ENCODE peak calls at places on chromosomes 4 and X, in four cellular contexts. One of them, this sample, is unnamed.

GRCh38 chr4:8904666-8905065 is 33.0 kb upstream of the HMX1 start:
- DNase-seq in GM23338: no peak
- DNase-seq in hepatocyte: no peak
- DNase-seq in HCT116: no peak
- DNase-seq in this sample: no peak

GRCh38 chr4:96390404-96390803 is 550.5 kb downstream of the PDHA2 start:
- DNase-seq in GM23338: no peak
- DNase-seq in hepatocyte: no peak
- DNase-seq in HCT116: no peak
- DNase-seq in this sample: no peak

GRCh38 chr4:189374176-189374575 is 566.5 kb upstream of the FRG1 start:
- DNase-seq in GM23338: no peak
- DNase-seq in hepatocyte: no peak
- DNase-seq in HCT116: no peak
- DNase-seq in this sample: no peak

GRCh38 chr4:1802151-1802715 is 9.1 kb downstream of the FGFR3 start:
- DNase-seq in GM23338: no peak
- DNase-seq in hepatocyte: no peak
- DNase-seq in HCT116: no peak
- DNase-seq in this sample: no peak

GRCh38 chr4:54107951-54108740 is 8.2 kb downstream of the GSX2 start:
- DNase-seq in GM23338: peak; percentile 64
- DNase-seq in hepatocyte: no peak
- DNase-seq in HCT116: no peak
- DNase-seq in this sample: no peak

GRCh38 chr4:168765726-168766125 is 244.3 kb downstream of the CBR4 start:
- DNase-seq in GM23338: no peak
- DNase-seq in hepatocyte: no peak
- DNase-seq in HCT116: no peak
- DNase-seq in this sample: no peak

GRCh38 chr4:182307746-182308145 is 64.5 kb downstream of the TENM3 start:
- DNase-seq in GM23338: no peak
- DNase-seq in hepatocyte: peak; percentile 44
- DNase-seq in HCT116: peak; percentile 21
- DNase-seq in this sample: no peak

GRCh38 chr4:121900132-121900983 is 30.1 kb upstream of the BBS7 start:
- DNase-seq in GM23338: peak; percentile 84
- DNase-seq in hepatocyte: peak; percentile 80
- DNase-seq in HCT116: peak; percentile 56
- DNase-seq in this sample: peak; percentile 61

GRCh38 chr4:174538123-174538875 is 16.0 kb upstream of the HPGD start:
- DNase-seq in GM23338: no peak
- DNase-seq in hepatocyte: peak; percentile 6
- DNase-seq in HCT116: no peak
- DNase-seq in this sample: no peak

GRCh38 chrX:151082077-151082948 is 94.1 kb upstream of the GPR50 start:
- DNase-seq in GM23338: peak; percentile 75
- DNase-seq in hepatocyte: peak; percentile 80
- DNase-seq in HCT116: peak; percentile 6
- DNase-seq in this sample: peak; percentile 57

GRCh38 chr4:119529788-119530187 is 98.8 kb downstream of the PDE5A start:
- DNase-seq in GM23338: peak; percentile 44
- DNase-seq in hepatocyte: no peak
- DNase-seq in HCT116: no peak
- DNase-seq in this sample: no peak

GRCh38 chr4:154332681-154333421 is 158.7 kb downstream of the DCHS2 start:
- DNase-seq in GM23338: peak; percentile 94
- DNase-seq in hepatocyte: peak; percentile 80
- DNase-seq in HCT116: no peak
- DNase-seq in this sample: peak; percentile 47
- TF ChIP-seq CTCF in GM23338: peak; percentile 34
- TF ChIP-seq CTCF in hepatocyte: peak; percentile 11
- TF ChIP-seq CTCF in HCT116: no peak
- TF ChIP-seq CTCF in this sample: peak; percentile 14

DNA sequence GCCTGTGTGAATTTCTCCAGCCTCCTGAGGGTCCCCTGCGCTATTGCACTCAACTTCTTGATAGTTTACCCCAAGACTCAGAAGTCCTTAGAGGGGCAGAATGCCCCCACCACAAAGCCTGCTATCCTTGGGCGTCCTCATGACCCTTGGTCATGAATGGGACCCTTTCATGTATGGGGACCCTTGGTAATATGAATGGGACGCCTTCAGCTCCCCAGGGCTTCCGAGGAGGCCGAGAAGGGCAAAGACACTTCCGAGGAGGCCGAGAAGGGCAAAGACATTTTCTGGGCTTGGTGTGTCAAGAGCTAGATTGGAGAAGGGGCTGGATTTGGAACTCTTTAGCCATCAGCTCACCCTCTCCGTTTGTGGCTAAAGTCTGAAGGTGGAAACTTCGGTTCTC is 8.6 kb downstream of the SHOX start:
- DNase-seq in GM23338: no peak
- DNase-seq in hepatocyte: no peak
- DNase-seq in HCT116: no peak
- DNase-seq in this sample: no peak
- H3K9me2 ChIP-seq in GM23338: no peaks in the 10 kb centered on the region
- H3K9me2 ChIP-seq in hepatocyte: no peaks in the 10 kb centered on the region
- H3K9me2 ChIP-seq in HCT116: no peaks in the 10 kb centered on the region
- H3K9me2 ChIP-seq in this sample: no peaks in the 10 kb centered on the region

GRCh38 chr4:31768756-31769155 is 1048.6 kb downstream of the PCDH7 start:
- DNase-seq in GM23338: no peak
- DNase-seq in hepatocyte: no peak
- DNase-seq in HCT116: no peak
- DNase-seq in this sample: no peak
- TF ChIP-seq CTCF in GM23338: no peak
- TF ChIP-seq CTCF in hepatocyte: no peak
- TF ChIP-seq CTCF in HCT116: no peak
- TF ChIP-seq CTCF in this sample: no peak

GRCh38 chr4:38857354-38858096 is 908 bp upstream of the TLR6 start:
- DNase-seq in GM23338: no peak
- DNase-seq in hepatocyte: peak; percentile 46
- DNase-seq in HCT116: peak; percentile 92
- DNase-seq in this sample: peak; percentile 36
- H3K9me2 ChIP-seq in GM23338: no peaks in the 10 kb centered on the region
- H3K9me2 ChIP-seq in hepatocyte: no peaks in the 10 kb centered on the region
- H3K9me2 ChIP-seq in HCT116: no peaks in the 10 kb centered on the region
- H3K9me2 ChIP-seq in this sample: no peaks in the 10 kb centered on the region

GRCh38 chr4:143633833-143634232 is 66.6 kb downstream of the FREM3 start:
- DNase-seq in GM23338: no peak
- DNase-seq in hepatocyte: no peak
- DNase-seq in HCT116: no peak
- DNase-seq in this sample: no peak
- TF ChIP-seq CTCF in GM23338: no peak
- TF ChIP-seq CTCF in hepatocyte: no peak
- TF ChIP-seq CTCF in HCT116: no peak
- TF ChIP-seq CTCF in this sample: no peak

This sample was measured in MM.1S.